ENCODE peak calls at places on chromosome 2, in six cellular contexts. C is HepG2, J is HCT116, Z is GM12878, P is H1, V is K562. T is an unnamed sample.
A peak's percentile ranks its signal among the peaks of the same experiment; 100 is the strongest.

GRCh38 chr2:62102402-62102920 is 93.5 kb upstream of the B3GNT2 start:
- DNase-seq in C (no peak), J (no peak), Z (no peak), P (no peak), V (no peak), T (no peak)

GRCh38 chr2:190425221-190425866 is 17.2 kb downstream of the MFSD6 start:
- DNase-seq in C (no peak), J (no peak), Z (no peak), P (no peak), V (no peak), T (no peak)

GRCh38 chr2:85750509-85751299 is 3.1 kb upstream of the ATOH8 start:
- DNase-seq in C (peak; percentile 70), J (peak; percentile 47), Z (no peak), P (peak; percentile 25), V (peak; percentile 66), T (peak; percentile 83)

GRCh38 chr2:223465793-223466192 is 136.4 kb downstream of the SCG2 start:
- DNase-seq in C (no peak), J (no peak), Z (no peak), P (no peak), V (no peak), T (no peak)

GRCh38 chr2:216562689-216563435 is 64.2 kb downstream of the RPL37A start:
- DNase-seq in C (no peak), J (no peak), Z (no peak), P (no peak), V (no peak), T (no peak)

GRCh38 chr2:232850039-232850438 is 20.0 kb upstream of the SNORC start:
- DNase-seq in C (no peak), J (no peak), Z (no peak), P (no peak), V (no peak), T (no peak)

GRCh38 chr2:29189052-29189451 is 73.8 kb downstream of the CLIP4 start:
- DNase-seq in C (no peak), J (no peak), Z (peak; percentile 13), P (no peak), V (no peak), T (no peak)

GRCh38 chr2:149002891-149003740 is 35.4 kb upstream of the LYPD6B start:
- DNase-seq in C (no peak), J (no peak), Z (no peak), P (no peak), V (no peak), T (no peak)

GRCh38 chr2:65396348-65397026 is 35.9 kb downstream of the SPRED2 start:
- DNase-seq in C (peak; percentile 90), J (no peak), Z (no peak), P (no peak), V (no peak), T (no peak)

GRCh38 chr2:238441262-238442114 is 14.8 kb downstream of the ASB1 start:
- DNase-seq in C (peak; percentile 88), J (no peak), Z (no peak), P (no peak), V (no peak), T (no peak)

GRCh38 chr2:50606860-50607259 is 425.1 kb downstream of the NRXN1 start:
- DNase-seq in C (no peak), J (no peak), Z (no peak), P (no peak), V (no peak), T (no peak)

GRCh38 chr2:227115761-227116160 is 48.2 kb downstream of the COL4A4 start:
- DNase-seq in C (no peak), J (no peak), Z (no peak), P (no peak), V (no peak), T (no peak)

GRCh38 chr2:240310645-240311044 is 124.8 kb upstream of the GPC1 start:
- DNase-seq in C (no peak), J (no peak), Z (no peak), P (no peak), V (no peak), T (no peak)

GRCh38 chr2:162244559-162245031 is 1.4 kb upstream of the FAP start:
- DNase-seq in C (no peak), J (peak; percentile 22), Z (no peak), P (no peak), V (no peak), T (no peak)

GRCh38 chr2:235868224-235868623 is 300.0 kb downstream of the GBX2 start:
- DNase-seq in C (no peak), J (no peak), Z (no peak), P (no peak), V (no peak), T (no peak)

GRCh38 chr2:112150447-112150846 is 12.3 kb downstream of the FBLN7 start:
- DNase-seq in C (no peak), J (no peak), Z (no peak), P (no peak), V (no peak), T (no peak)

GRCh38 chr2:171880774-171881173 is 13.3 kb downstream of the SLC25A12 start:
- DNase-seq in C (no peak), J (no peak), Z (no peak), P (no peak), V (no peak), T (no peak)

GRCh38 chr2:213016984-213017351 is 134.4 kb downstream of the IKZF2 start:
- DNase-seq in C (no peak), J (no peak), Z (no peak), P (no peak), V (no peak), T (no peak)

GRCh38 chr2:239688840-239689239 is 288.0 kb upstream of the HDAC4 start:
- DNase-seq in C (no peak), J (no peak), Z (no peak), P (no peak), V (no peak), T (no peak)

GRCh38 chr2:218583983-218584850 is 15.6 kb downstream of the CNOT9 start:
- DNase-seq in C (no peak), J (no peak), Z (no peak), P (no peak), V (no peak), T (no peak)

GRCh38 chr2:145851730-145852129 is 1331.8 kb upstream of the ZEB2 start:
- DNase-seq in C (no peak), J (no peak), Z (no peak), P (no peak), V (no peak), T (no peak)

GRCh38 chr2:174750923-174751441 is 13.3 kb downstream of the CHRNA1 start:
- DNase-seq in C (no peak), J (no peak), Z (peak; percentile 56), P (no peak), V (no peak), T (no peak)

GRCh38 chr2:241316825-241317224 is 1.1 kb downstream of the SEPTIN2 start:
- DNase-seq in C (no peak), J (no peak), Z (no peak), P (no peak), V (no peak), T (no peak)

GRCh38 chr2:47008381-47009280 is 93.0 kb upstream of the MCFD2 start:
- DNase-seq in C (peak; percentile 73), J (no peak), Z (no peak), P (no peak), V (no peak), T (peak; percentile 32)

GRCh38 chr2:38505779-38506178 is 96.9 kb downstream of the HNRNPLL start:
- DNase-seq in C (no peak), J (no peak), Z (no peak), P (no peak), V (peak; percentile 23), T (no peak)

GRCh38 chr2:42812899-42813479 is 20.6 kb upstream of the HAAO start:
- DNase-seq in C (peak; percentile 59), J (peak; percentile 39), Z (no peak), P (no peak), V (peak; percentile 45), T (no peak)

GRCh38 chr2:171523969-171524401 is 1.7 kb downstream of the CYBRD1 start:
- DNase-seq in C (no peak), J (no peak), Z (no peak), P (no peak), V (peak; percentile 16), T (no peak)

GRCh38 chr2:101106453-101107181 is 44.6 kb downstream of the TBC1D8 start:
- DNase-seq in C (peak; percentile 94), J (no peak), Z (no peak), P (no peak), V (no peak), T (no peak)

GRCh38 chr2:161843936-161844335 is 219.7 kb downstream of the SLC4A10 start:
- DNase-seq in C (no peak), J (no peak), Z (no peak), P (no peak), V (no peak), T (no peak)

GRCh38 chr2:56681659-56682396 is 498.0 kb downstream of the CCDC85A start:
- DNase-seq in C (no peak), J (no peak), Z (no peak), P (no peak), V (no peak), T (no peak)
- TF ChIP-seq ATF3 in C (no peak), J (no peak), Z (no peak), P (no peak), V (no peak), T (no peak)

GRCh38 chr2:205107810-205108209 is 562.5 kb downstream of the PARD3B start:
- DNase-seq in C (no peak), J (no peak), Z (no peak), P (no peak), V (peak; percentile 29), T (no peak)
- TF ChIP-seq ATF3 in C (no peak), J (no peak), Z (no peak), P (no peak), V (no peak), T (no peak)

GRCh38 chr2:206217743-206218520 is 56.5 kb upstream of the ZDBF2 start:
- DNase-seq in C (no peak), J (no peak), Z (no peak), P (no peak), V (no peak), T (no peak)

GRCh38 chr2:206213514-206213845 is 53.8 kb downstream of the EEF1B2 start:
- DNase-seq in C (no peak), J (no peak), Z (no peak), P (no peak), V (no peak), T (no peak)

GRCh38 chr2:206218792-206219509 is 55.5 kb upstream of the ZDBF2 start:
- DNase-seq in C (no peak), J (no peak), Z (no peak), P (no peak), V (no peak), T (no peak)

GRCh38 chr2:206219957-206220356 is 54.5 kb upstream of the ZDBF2 start:
- DNase-seq in C (no peak), J (no peak), Z (no peak), P (no peak), V (no peak), T (no peak)

DNA sequence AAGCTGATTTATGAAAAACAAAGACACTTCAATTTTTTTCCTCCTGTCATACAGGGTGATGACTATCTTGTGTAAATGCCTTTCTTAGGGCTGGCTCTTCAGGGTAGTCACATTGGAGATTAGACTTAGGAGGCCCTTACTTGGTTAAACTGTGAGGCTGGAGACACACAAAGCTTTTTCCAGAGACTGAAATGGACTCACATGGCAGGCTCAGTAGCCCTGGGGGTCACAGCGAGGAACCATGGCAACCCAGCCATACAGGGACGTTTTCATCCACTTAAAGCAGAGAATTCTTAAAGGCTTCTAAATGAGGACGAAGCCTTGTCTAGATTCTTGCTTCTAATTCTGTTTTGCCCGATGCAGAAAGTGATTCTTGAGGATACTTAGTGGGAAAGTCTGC is 57.3 kb upstream of the ZDBF2 start:
- DNase-seq in C (no peak), J (no peak), Z (no peak), P (no peak), V (no peak), T (no peak)
- TF ChIP-seq ATF3 in C (no peak), J (no peak), Z (no peak), P (no peak), V (no peak), T (no peak)

GRCh38 chr2:48483916-48484315 is 46.0 kb upstream of the STON1 start:
- DNase-seq in C (no peak), J (no peak), Z (no peak), P (no peak), V (no peak), T (no peak)
- TF ChIP-seq ATF3 in C (no peak), J (no peak), Z (no peak), P (no peak), V (no peak), T (no peak)

T was measured in WTC11.